ENCODE peak calls at places on chromosome 21, in seven cellular contexts. M, O, F, K, X, W and A are unnamed samples.

GRCh38 chr21:26490771-26491170 is 82.3 kb downstream of the CYYR1 start:
- DNase-seq in M (no peak), O (no peak), F (no peak), K (no peak), X (peak; percentile 58), W (no peak), A (no peak)

GRCh38 chr21:16211339-16212303 is 481.8 kb downstream of the USP25 start:
- DNase-seq in M (no peak), O (no peak), F (peak; percentile 1), K (peak; percentile 37), X (peak; percentile 63), W (no peak), A (no peak)

GRCh38 chr21:42474043-42474831 is 21.8 kb downstream of the RSPH1 start:
- DNase-seq in M (no peak), O (peak; percentile 70), F (no peak), K (peak; percentile 25), X (peak; percentile 5), W (no peak), A (no peak)

GRCh38 chr21:26130249-26130896 is 40.2 kb downstream of the APP start:
- DNase-seq in M (no peak), O (no peak), F (peak; percentile 82), K (no peak), X (peak; percentile 85), W (no peak), A (no peak)

GRCh38 chr21:37266515-37267221 is 466 bp downstream of the VPS26C start:
- DNase-seq in M (peak; percentile 53), O (no peak), F (peak; percentile 42), K (peak; percentile 51), X (peak; percentile 38), W (peak; percentile 15), A (no peak)

GRCh38 chr21:38438476-38438893 is 59.8 kb downstream of the ERG start:
- DNase-seq in M (peak; percentile 71), O (peak; percentile 50), F (peak; percentile 71), K (peak; percentile 67), X (peak; percentile 96), W (no peak), A (no peak)

GRCh38 chr21:26043891-26044290 is 126.7 kb downstream of the APP start:
- DNase-seq in M (no peak), O (no peak), F (no peak), K (no peak), X (no peak), W (no peak), A (no peak)

GRCh38 chr21:34199121-34199910 is 125.9 kb downstream of the MRPS6 start:
- DNase-seq in M (no peak), O (no peak), F (no peak), K (no peak), X (no peak), W (no peak), A (no peak)

GRCh38 chr21:32978346-32979270 is 47.1 kb upstream of the OLIG2 start:
- DNase-seq in M (no peak), O (no peak), F (no peak), K (no peak), X (no peak), W (no peak), A (no peak)

GRCh38 chr21:35619184-35619583 is 441.1 kb downstream of the SETD4 start:
- DNase-seq in M (no peak), O (no peak), F (peak; percentile 93), K (peak; percentile 6), X (peak; percentile 90), W (no peak), A (no peak)

GRCh38 chr21:20013851-20014250 is 984.4 kb upstream of the NCAM2 start:
- DNase-seq in M (no peak), O (no peak), F (no peak), K (no peak), X (no peak), W (no peak), A (no peak)

GRCh38 chr21:41112740-41113692 is 54.9 kb upstream of the BACE2 start:
- DNase-seq in M (no peak), O (peak; percentile 43), F (peak; percentile 79), K (no peak), X (peak; percentile 99), W (no peak), A (no peak)

GRCh38 chr21:26846036-26846931 is 1.1 kb upstream of the ADAMTS1 start:
- DNase-seq in M (peak; percentile 88), O (peak; percentile 71), F (peak; percentile 82), K (peak; percentile 59), X (peak; percentile 65), W (peak; percentile 68), A (no peak)

GRCh38 chr21:35352066-35352770 is 303.1 kb upstream of the RUNX1 start:
- DNase-seq in M (no peak), O (no peak), F (peak; percentile 71), K (no peak), X (peak; percentile 95), W (no peak), A (no peak)

GRCh38 chr21:37045556-37045955 is 27.3 kb downstream of the PIGP start:
- DNase-seq in M (no peak), O (no peak), F (no peak), K (no peak), X (no peak), W (no peak), A (no peak)

GRCh38 chr21:20721151-20721550 is 277.1 kb upstream of the NCAM2 start:
- DNase-seq in M (no peak), O (no peak), F (no peak), K (no peak), X (peak; percentile 50), W (no peak), A (no peak)

GRCh38 chr21:31408306-31409088 is 64.4 kb upstream of the TIAM1 start:
- DNase-seq in M (no peak), O (no peak), F (no peak), K (no peak), X (no peak), W (no peak), A (no peak)

GRCh38 chr21:39125752-39126485 is 57.3 kb downstream of the PSMG1 start:
- DNase-seq in M (no peak), O (peak; percentile 58), F (peak; percentile 78), K (peak; percentile 68), X (peak; percentile 67), W (no peak), A (no peak)

DNA sequence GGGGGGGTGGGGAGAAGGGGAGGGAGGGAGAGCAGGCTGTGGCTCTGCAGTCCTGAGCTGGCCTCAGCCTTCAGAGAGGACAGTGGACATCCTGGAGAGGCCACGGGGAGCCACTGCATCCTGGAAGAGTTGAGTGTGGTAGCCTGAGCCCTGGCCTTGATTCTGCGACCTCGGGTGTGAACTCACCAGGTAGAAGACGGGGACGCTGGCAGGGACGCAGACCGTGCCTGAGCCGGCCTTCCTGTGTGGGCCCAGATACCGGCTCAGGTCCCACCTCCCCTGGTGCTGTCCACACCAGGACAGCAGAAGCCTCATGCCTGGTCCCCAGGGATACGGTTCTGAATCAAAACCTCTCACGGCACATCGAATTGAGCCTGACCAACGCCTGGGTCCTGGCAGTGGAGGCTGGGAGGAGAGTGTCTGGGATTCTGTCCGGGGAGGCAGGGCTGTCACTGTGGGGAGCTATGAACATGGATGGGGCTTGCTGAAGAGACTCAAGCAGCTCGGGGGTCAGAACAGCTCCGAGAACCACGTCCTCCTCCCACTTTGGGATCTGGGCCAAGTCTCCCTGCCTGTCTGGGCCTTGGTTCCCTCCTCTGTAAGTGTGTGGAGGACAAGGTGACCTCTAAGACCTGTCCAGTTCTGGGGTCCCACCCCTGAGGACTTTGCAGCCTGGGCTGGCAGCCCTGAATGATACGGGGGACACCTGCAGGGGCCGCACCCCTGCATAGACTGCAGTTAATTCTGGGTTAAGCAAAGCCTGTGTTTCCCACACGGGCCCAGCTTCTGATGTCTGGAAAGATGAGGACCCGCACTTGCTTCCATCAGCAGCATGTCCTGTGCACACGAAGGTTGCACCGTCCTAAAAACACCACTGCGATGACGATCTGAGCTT is 30.4 kb downstream of the RRP1 start:
- DNase-seq in M (no peak), O (no peak), F (no peak), K (no peak), X (no peak), W (no peak), A (no peak)
- H3K4me3 ChIP-seq in M (no peak overlapping the region), O (no peak overlapping the region), F (no peak overlapping the region), K (no peak overlapping the region), X (no peak overlapping the region), W (no peak overlapping the region), A (no peak overlapping the region)

GRCh38 chr21:14072761-14073535 is 137.8 kb downstream of the LIPI start:
- DNase-seq in M (no peak), O (no peak), F (no peak), K (no peak), X (no peak), W (no peak), A (no peak)
- H3K9me3 ChIP-seq in M (no peaks in the 10 kb centered on the region), O (no peaks in the 10 kb centered on the region), F (peaks cover 10% of the 10 kb centered on the region), K (peaks cover 3% of the 10 kb centered on the region), X (no peaks in the 10 kb centered on the region), W (no peaks in the 10 kb centered on the region), A (no peaks in the 10 kb centered on the region)

GRCh38 chr21:44265734-44266270 is 4.1 kb upstream of the DNMT3L start:
- DNase-seq in M (no peak), O (no peak), F (no peak), K (no peak), X (no peak), W (no peak), A (no peak)

GRCh38 chr21:44271558-44271957 is 9.9 kb upstream of the DNMT3L start:
- DNase-seq in M (no peak), O (no peak), F (no peak), K (no peak), X (no peak), W (no peak), A (no peak)

GRCh38 chr21:44263221-44263671 is 1.5 kb upstream of the DNMT3L start:
- DNase-seq in M (no peak), O (no peak), F (no peak), K (no peak), X (no peak), W (no peak), A (no peak)

GRCh38 chr21:44263768-44264167 is 2.1 kb upstream of the DNMT3L start:
- DNase-seq in M (no peak), O (no peak), F (no peak), K (no peak), X (no peak), W (no peak), A (no peak)

DNA sequence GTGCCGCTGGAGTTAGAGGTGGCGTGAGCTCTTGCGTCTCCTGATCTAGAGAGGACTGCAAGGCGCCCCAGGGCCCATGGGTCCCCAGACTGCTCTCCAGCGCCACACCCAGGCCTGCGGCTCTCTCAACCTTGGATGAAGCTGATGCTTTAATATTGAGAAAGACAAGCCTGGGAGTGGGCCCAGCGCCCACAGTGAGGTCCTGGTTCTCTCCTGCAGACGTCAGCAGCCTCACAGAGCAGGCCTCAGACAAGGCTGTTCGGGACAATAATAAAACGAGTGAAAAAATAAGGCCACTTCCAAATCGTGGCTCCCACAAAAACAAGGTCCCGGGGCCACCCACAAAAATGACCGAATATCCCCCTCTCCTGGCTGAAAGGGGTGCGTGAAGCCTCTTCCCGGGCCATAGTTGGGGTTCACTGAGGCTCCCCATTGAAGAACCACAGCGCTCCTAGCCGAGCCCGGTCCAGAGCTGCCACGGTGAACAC is 6.0 kb upstream of the DNMT3L start:
- DNase-seq in M (no peak), O (no peak), F (no peak), K (no peak), X (no peak), W (no peak), A (no peak)
- TF ChIP-seq CTCF in M (peak; percentile 23), O (no peak), F (peak; percentile 3), K (no peak), X (no peak), W (no peak), A (peak; percentile 16)

DNA sequence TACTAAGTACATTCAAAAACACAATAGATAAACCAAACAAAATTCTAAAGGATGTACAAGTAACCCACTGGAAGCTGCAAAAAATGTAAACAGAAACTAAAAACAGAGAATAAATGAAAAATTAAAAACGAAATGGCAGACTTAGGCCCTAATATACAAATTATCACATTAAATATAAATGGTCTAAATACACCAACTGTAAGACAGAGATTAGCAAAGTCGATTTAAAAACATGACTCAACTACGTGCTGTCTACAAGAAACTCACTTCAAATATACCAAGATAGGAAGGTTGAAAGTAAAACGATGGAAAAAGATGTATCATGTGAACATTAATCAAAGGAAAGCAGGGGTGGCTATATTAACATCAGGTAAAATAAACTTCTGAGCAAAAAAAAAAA is 23.1 kb downstream of the SLC19A1 start:
- DNase-seq in M (no peak), O (no peak), F (no peak), K (no peak), X (no peak), W (no peak), A (no peak)
- H3K4me3 ChIP-seq in M (no peak overlapping the region), O (no peak overlapping the region), F (no peak overlapping the region), K (no peak overlapping the region), X (no peak overlapping the region), W (no peak overlapping the region), A (no peak overlapping the region)